ENCODE peak calls at places on chromosomes 13 and 19, in five cellular contexts. One of them, this sample, is unnamed.

GRCh38 chr19:5166262-5166661 is 174.3 kb downstream of the PTPRS start:
- DNase-seq in brain microvascular endothelial cell: peak
- DNase-seq in stomach: no peak
- DNase-seq in psoas muscle: no peak
- DNase-seq in choroid plexus epithelial cell: peak
- DNase-seq in this sample: peak

GRCh38 chr13:28655566-28655965 is 3.4 kb upstream of the POMP start:
- DNase-seq in brain microvascular endothelial cell: no peak
- DNase-seq in stomach: no peak
- DNase-seq in choroid plexus epithelial cell: peak
- DNase-seq in psoas muscle: no peak
- DNase-seq in this sample: no peak

GRCh38 chr19:22784051-22784450 is at the start of gene ZNF99:
- DNase-seq in brain microvascular endothelial cell: no peak
- DNase-seq in choroid plexus epithelial cell: no peak
- DNase-seq in stomach: no peak
- DNase-seq in psoas muscle: peak
- DNase-seq in this sample: no peak

GRCh38 chr19:36266375-36266961 is 51.6 kb downstream of the ZNF146 start:
- DNase-seq in brain microvascular endothelial cell: no peak
- DNase-seq in psoas muscle: peak
- DNase-seq in stomach: no peak
- DNase-seq in choroid plexus epithelial cell: no peak
- DNase-seq in this sample: no peak

GRCh38 chr13:106514928-106515634 is 20.4 kb downstream of the EFNB2 start:
- DNase-seq in stomach: no peak
- DNase-seq in choroid plexus epithelial cell: no peak
- DNase-seq in psoas muscle: no peak
- DNase-seq in brain microvascular endothelial cell: no peak
- DNase-seq in this sample: no peak

GRCh38 chr19:8569066-8569761 is 8.0 kb downstream of the MYO1F start:
- DNase-seq in psoas muscle: no peak
- DNase-seq in brain microvascular endothelial cell: peak
- DNase-seq in stomach: peak
- DNase-seq in choroid plexus epithelial cell: peak
- DNase-seq in this sample: peak

GRCh38 chr19:18832331-18833140 is 777 bp downstream of the UPF1 start:
- DNase-seq in stomach: no peak
- DNase-seq in psoas muscle: no peak
- DNase-seq in choroid plexus epithelial cell: no peak
- DNase-seq in brain microvascular endothelial cell: peak
- DNase-seq in this sample: no peak

GRCh38 chr13:101711307-101712025 is 259.0 kb downstream of the ITGBL1 start:
- DNase-seq in brain microvascular endothelial cell: no peak
- DNase-seq in choroid plexus epithelial cell: no peak
- DNase-seq in stomach: no peak
- DNase-seq in psoas muscle: peak
- DNase-seq in this sample: no peak

GRCh38 chr13:21218351-21219043 is 42.0 kb downstream of the MRPL57 start:
- DNase-seq in brain microvascular endothelial cell: no peak
- DNase-seq in psoas muscle: no peak
- DNase-seq in choroid plexus epithelial cell: no peak
- DNase-seq in stomach: no peak
- DNase-seq in this sample: no peak

GRCh38 chr19:8108560-8109445 is 40.6 kb downstream of the FBN3 start:
- DNase-seq in brain microvascular endothelial cell: no peak
- DNase-seq in stomach: no peak
- DNase-seq in psoas muscle: no peak
- DNase-seq in choroid plexus epithelial cell: no peak
- DNase-seq in this sample: no peak

GRCh38 chr13:60143775-60144174 is 20.0 kb downstream of the DIAPH3 start:
- DNase-seq in psoas muscle: no peak
- DNase-seq in brain microvascular endothelial cell: no peak
- DNase-seq in choroid plexus epithelial cell: no peak
- DNase-seq in stomach: no peak
- DNase-seq in this sample: no peak

GRCh38 chr19:55442372-55443044 is 592 bp downstream of the SHISA7 start:
- DNase-seq in choroid plexus epithelial cell: no peak
- DNase-seq in brain microvascular endothelial cell: no peak
- DNase-seq in psoas muscle: no peak
- DNase-seq in stomach: no peak
- DNase-seq in this sample: no peak

GRCh38 chr19:56273563-56274117 is 1.1 kb downstream of the EDDM13 start:
- DNase-seq in brain microvascular endothelial cell: peak
- DNase-seq in stomach: no peak
- DNase-seq in psoas muscle: no peak
- DNase-seq in choroid plexus epithelial cell: peak
- DNase-seq in this sample: no peak

GRCh38 chr13:113855931-113856715 is 7.8 kb downstream of the GAS6 start:
- DNase-seq in psoas muscle: no peak
- DNase-seq in stomach: no peak
- DNase-seq in choroid plexus epithelial cell: no peak
- DNase-seq in brain microvascular endothelial cell: no peak
- DNase-seq in this sample: no peak

GRCh38 chr19:52007436-52007804 is 591 bp downstream of the ZNF615 start:
- DNase-seq in stomach: no peak
- DNase-seq in brain microvascular endothelial cell: no peak
- DNase-seq in choroid plexus epithelial cell: peak
- DNase-seq in psoas muscle: no peak
- DNase-seq in this sample: no peak

GRCh38 chr13:100035936-100036335 is 53.0 kb upstream of the PCCA start:
- DNase-seq in stomach: no peak
- DNase-seq in brain microvascular endothelial cell: no peak
- DNase-seq in psoas muscle: no peak
- DNase-seq in choroid plexus epithelial cell: no peak
- DNase-seq in this sample: no peak

GRCh38 chr13:90793261-90793785 is 554.2 kb upstream of the MIR17HG start:
- DNase-seq in brain microvascular endothelial cell: no peak
- DNase-seq in stomach: no peak
- DNase-seq in psoas muscle: no peak
- DNase-seq in choroid plexus epithelial cell: peak
- DNase-seq in this sample: peak

GRCh38 chr13:41557719-41558118 is 100.4 kb downstream of the RGCC start:
- DNase-seq in psoas muscle: no peak
- DNase-seq in brain microvascular endothelial cell: no peak
- DNase-seq in choroid plexus epithelial cell: no peak
- DNase-seq in stomach: no peak
- DNase-seq in this sample: no peak

GRCh38 chr19:44685877-44686276 is 13.1 kb upstream of the CEACAM16 start:
- DNase-seq in choroid plexus epithelial cell: peak
- DNase-seq in brain microvascular endothelial cell: peak
- DNase-seq in stomach: no peak
- DNase-seq in psoas muscle: no peak
- DNase-seq in this sample: no peak

GRCh38 chr13:106609116-106609515 is 41.2 kb upstream of the ARGLU1 start:
- DNase-seq in stomach: no peak
- DNase-seq in psoas muscle: no peak
- DNase-seq in brain microvascular endothelial cell: no peak
- DNase-seq in choroid plexus epithelial cell: no peak
- DNase-seq in this sample: no peak

GRCh38 chr13:21637296-21637695 is 33.3 kb upstream of the MICU2 start:
- DNase-seq in stomach: peak
- DNase-seq in brain microvascular endothelial cell: peak
- DNase-seq in choroid plexus epithelial cell: peak
- DNase-seq in psoas muscle: no peak
- DNase-seq in this sample: no peak

GRCh38 chr13:83879431-83880171 is 2.7 kb downstream of the SLITRK1 start:
- DNase-seq in psoas muscle: no peak
- DNase-seq in choroid plexus epithelial cell: no peak
- DNase-seq in brain microvascular endothelial cell: no peak
- DNase-seq in stomach: no peak
- DNase-seq in this sample: no peak

GRCh38 chr13:106243011-106243410 is 292.5 kb downstream of the EFNB2 start:
- DNase-seq in psoas muscle: no peak
- DNase-seq in stomach: no peak
- DNase-seq in brain microvascular endothelial cell: no peak
- DNase-seq in choroid plexus epithelial cell: no peak
- DNase-seq in this sample: no peak

GRCh38 chr19:40424637-40425449 is 949 bp downstream of the SERTAD1 start:
- DNase-seq in brain microvascular endothelial cell: peak
- DNase-seq in psoas muscle: no peak
- DNase-seq in stomach: no peak
- DNase-seq in choroid plexus epithelial cell: peak
- DNase-seq in this sample: no peak

GRCh38 chr19:47572635-47573034 is 313 bp downstream of the ZNF541 start:
- DNase-seq in stomach: no peak
- DNase-seq in brain microvascular endothelial cell: no peak
- DNase-seq in psoas muscle: no peak
- DNase-seq in choroid plexus epithelial cell: no peak
- DNase-seq in this sample: no peak

GRCh38 chr13:92952161-92952560 is 274.4 kb upstream of the GPC6 start:
- DNase-seq in brain microvascular endothelial cell: no peak
- DNase-seq in psoas muscle: no peak
- DNase-seq in choroid plexus epithelial cell: no peak
- DNase-seq in stomach: no peak
- DNase-seq in this sample: no peak

GRCh38 chr19:45245334-45245787 is at the start of gene EXOC3L2:
- DNase-seq in brain microvascular endothelial cell: no peak
- DNase-seq in psoas muscle: no peak
- DNase-seq in stomach: no peak
- DNase-seq in choroid plexus epithelial cell: no peak
- DNase-seq in this sample: no peak

GRCh38 chr19:11410682-11411081 is 8.4 kb downstream of the RGL3 start:
- DNase-seq in brain microvascular endothelial cell: no peak
- DNase-seq in stomach: no peak
- DNase-seq in psoas muscle: no peak
- DNase-seq in choroid plexus epithelial cell: peak
- DNase-seq in this sample: no peak

GRCh38 chr19:43776285-43776684 is 4.5 kb downstream of the KCNN4 start:
- DNase-seq in psoas muscle: no peak
- DNase-seq in brain microvascular endothelial cell: no peak
- DNase-seq in choroid plexus epithelial cell: no peak
- DNase-seq in stomach: no peak
- DNase-seq in this sample: no peak

GRCh38 chr19:18701250-18701608 is 17.7 kb downstream of the CRTC1 start:
- DNase-seq in brain microvascular endothelial cell: no peak
- DNase-seq in choroid plexus epithelial cell: no peak
- DNase-seq in stomach: no peak
- DNase-seq in psoas muscle: no peak
- DNase-seq in this sample: no peak

GRCh38 chr13:62482351-62482750 is 1066.7 kb upstream of the PCDH20 start:
- DNase-seq in psoas muscle: no peak
- DNase-seq in stomach: no peak
- DNase-seq in choroid plexus epithelial cell: no peak
- DNase-seq in brain microvascular endothelial cell: no peak
- DNase-seq in this sample: no peak

GRCh38 chr13:113922412-113923118 is 51.3 kb downstream of the C13orf46 start:
- DNase-seq in choroid plexus epithelial cell: no peak
- DNase-seq in brain microvascular endothelial cell: no peak
- DNase-seq in stomach: peak
- DNase-seq in psoas muscle: no peak
- DNase-seq in this sample: no peak

GRCh38 chr19:47111081-47111589 is 2.4 kb downstream of the ZC3H4 start:
- DNase-seq in stomach: peak
- DNase-seq in brain microvascular endothelial cell: no peak
- DNase-seq in psoas muscle: no peak
- DNase-seq in choroid plexus epithelial cell: peak
- DNase-seq in this sample: no peak

GRCh38 chr13:72290962-72291681 is 424.1 kb upstream of the DACH1 start:
- DNase-seq in choroid plexus epithelial cell: peak
- DNase-seq in brain microvascular endothelial cell: peak
- DNase-seq in stomach: no peak
- DNase-seq in psoas muscle: no peak
- DNase-seq in this sample: peak

DNA sequence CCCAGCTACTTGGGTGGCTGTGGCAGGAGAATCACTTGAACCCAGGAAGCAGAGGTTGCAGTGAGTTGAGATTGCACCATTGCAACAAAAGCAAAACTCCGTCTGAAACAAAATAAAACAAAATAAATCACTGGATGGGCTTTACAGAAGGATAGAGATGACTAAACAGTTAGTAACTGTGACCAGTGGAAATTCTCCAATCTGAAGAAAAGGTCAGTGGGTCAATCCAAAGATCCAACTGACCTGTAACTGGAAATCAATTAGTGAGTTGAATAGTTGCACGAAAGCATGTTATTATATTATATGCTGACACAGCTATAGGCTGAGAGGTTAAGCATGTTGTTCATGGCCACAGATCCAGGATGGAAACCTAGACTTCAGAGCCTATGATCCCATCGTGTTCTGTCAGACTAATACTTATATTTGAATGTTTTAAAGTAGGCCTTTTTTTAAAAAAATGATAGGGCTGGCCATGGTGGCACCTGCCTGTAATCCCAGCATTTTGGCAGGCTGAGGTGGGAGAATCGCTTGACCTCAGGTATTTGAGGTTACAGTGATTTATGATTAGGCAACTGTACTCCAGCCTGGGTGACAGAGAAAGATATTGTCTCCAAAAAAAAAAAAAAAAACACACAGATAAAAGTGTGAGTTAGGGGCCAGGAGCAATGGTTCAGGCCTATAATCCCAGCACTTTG is 1.4 kb downstream of the ECH1 start:
- DNase-seq in choroid plexus epithelial cell: peak
- DNase-seq in stomach: no peak
- DNase-seq in psoas muscle: no peak
- DNase-seq in brain microvascular endothelial cell: peak
- DNase-seq in this sample: no peak
- H3K4me3 ChIP-seq in choroid plexus epithelial cell: no peak
- H3K4me3 ChIP-seq in stomach: peak
- H3K4me3 ChIP-seq in psoas muscle: peak
- H3K4me3 ChIP-seq in brain microvascular endothelial cell: no peak
- H3K4me3 ChIP-seq in this sample: no peak

GRCh38 chr13:44989941-44990340 is 603 bp downstream of the GPALPP1 start:
- DNase-seq in choroid plexus epithelial cell: no peak
- DNase-seq in brain microvascular endothelial cell: no peak
- DNase-seq in stomach: no peak
- DNase-seq in psoas muscle: no peak
- DNase-seq in this sample: no peak

GRCh38 chr13:44989071-44989889 is at the start of the genes GPALPP1 and NUFIP1:
- DNase-seq in choroid plexus epithelial cell: peak
- DNase-seq in brain microvascular endothelial cell: peak
- DNase-seq in psoas muscle: peak
- DNase-seq in stomach: peak
- DNase-seq in this sample: peak
- TF ChIP-seq CTCF in choroid plexus epithelial cell: peak
- TF ChIP-seq CTCF in brain microvascular endothelial cell: peak
- TF ChIP-seq CTCF in psoas muscle: peak
- TF ChIP-seq CTCF in stomach: no peak
- TF ChIP-seq CTCF in this sample: peak

GRCh38 chr19:15195381-15195964 is 5.3 kb downstream of the NOTCH3 start:
- DNase-seq in stomach: peak
- DNase-seq in psoas muscle: peak
- DNase-seq in brain microvascular endothelial cell: peak
- DNase-seq in choroid plexus epithelial cell: peak
- DNase-seq in this sample: no peak
- H3K4me3 ChIP-seq in stomach: peak
- H3K4me3 ChIP-seq in psoas muscle: peak
- H3K4me3 ChIP-seq in brain microvascular endothelial cell: peak
- H3K4me3 ChIP-seq in choroid plexus epithelial cell: peak
- H3K4me3 ChIP-seq in this sample: peak

DNA sequence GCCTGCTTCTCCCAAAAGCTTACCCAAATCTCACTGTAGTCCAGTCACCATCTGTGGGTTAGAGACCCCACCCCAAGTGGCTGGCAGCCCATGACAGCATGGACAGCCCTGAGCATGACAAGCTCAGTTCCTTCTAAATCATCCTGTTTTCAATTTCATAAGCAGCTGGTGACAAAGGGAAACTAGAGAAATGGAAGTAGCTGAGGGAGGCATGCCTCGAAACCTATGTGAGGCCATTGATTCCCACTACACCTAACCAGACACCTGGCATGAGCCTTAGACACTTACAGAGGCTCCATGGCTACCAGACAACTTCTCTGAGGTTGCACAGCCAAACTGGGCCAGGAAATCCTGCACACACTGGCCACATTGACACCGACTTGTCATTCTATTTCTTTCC is 56.2 kb downstream of the ABCC4 start:
- DNase-seq in psoas muscle: no peak
- DNase-seq in choroid plexus epithelial cell: no peak
- DNase-seq in stomach: no peak
- DNase-seq in brain microvascular endothelial cell: no peak
- DNase-seq in this sample: no peak
- TF ChIP-seq CTCF in psoas muscle: no peak
- TF ChIP-seq CTCF in choroid plexus epithelial cell: no peak
- TF ChIP-seq CTCF in stomach: no peak
- TF ChIP-seq CTCF in brain microvascular endothelial cell: no peak
- TF ChIP-seq CTCF in this sample: no peak